ENCODE peak calls at places on chromosomes 11 and 22, in seven cellular contexts. One of them, this sample, is unnamed.
A peak's percentile ranks its signal among the peaks of the same experiment; 100 is the strongest.

GRCh38 chr11:57479925-57480324 is 19.6 kb downstream of the RTN4RL2 start:
- DNase-seq in heart right ventricle: no peak
- DNase-seq in keratinocyte: no peak
- DNase-seq in bronchial epithelial cell: no peak
- DNase-seq in tibial nerve: no peak
- DNase-seq in GM12878: no peak
- DNase-seq in cardiac fibroblast: no peak
- DNase-seq in this sample: no peak

GRCh38 chr11:61413496-61413895 is 16.3 kb downstream of the CPSF7 start:
- DNase-seq in heart right ventricle: no peak
- DNase-seq in cardiac fibroblast: peak; percentile 63
- DNase-seq in bronchial epithelial cell: peak; percentile 23
- DNase-seq in keratinocyte: no peak
- DNase-seq in GM12878: no peak
- DNase-seq in tibial nerve: no peak
- DNase-seq in this sample: no peak

GRCh38 chr11:128428876-128429416 is 158.4 kb downstream of the ETS1 start:
- DNase-seq in heart right ventricle: no peak
- DNase-seq in cardiac fibroblast: no peak
- DNase-seq in GM12878: no peak
- DNase-seq in bronchial epithelial cell: no peak
- DNase-seq in tibial nerve: no peak
- DNase-seq in keratinocyte: no peak
- DNase-seq in this sample: no peak

GRCh38 chr22:39182478-39183030 is 30.1 kb upstream of the CBX7 start:
- DNase-seq in tibial nerve: no peak
- DNase-seq in keratinocyte: no peak
- DNase-seq in heart right ventricle: no peak
- DNase-seq in cardiac fibroblast: peak; percentile 62
- DNase-seq in bronchial epithelial cell: no peak
- DNase-seq in GM12878: no peak
- DNase-seq in this sample: no peak

GRCh38 chr11:123671534-123671933 is 17.1 kb upstream of the SCN3B start:
- DNase-seq in keratinocyte: no peak
- DNase-seq in heart right ventricle: no peak
- DNase-seq in bronchial epithelial cell: no peak
- DNase-seq in tibial nerve: no peak
- DNase-seq in GM12878: no peak
- DNase-seq in cardiac fibroblast: no peak
- DNase-seq in this sample: no peak

GRCh38 chr11:32396331-32396730 is 39.0 kb downstream of the WT1 start:
- DNase-seq in GM12878: peak; percentile 27
- DNase-seq in bronchial epithelial cell: no peak
- DNase-seq in heart right ventricle: no peak
- DNase-seq in cardiac fibroblast: no peak
- DNase-seq in keratinocyte: no peak
- DNase-seq in tibial nerve: no peak
- DNase-seq in this sample: no peak

GRCh38 chr11:123253909-123254308 is 58.9 kb upstream of the CLMP start:
- DNase-seq in heart right ventricle: no peak
- DNase-seq in bronchial epithelial cell: no peak
- DNase-seq in tibial nerve: no peak
- DNase-seq in GM12878: no peak
- DNase-seq in cardiac fibroblast: no peak
- DNase-seq in keratinocyte: no peak
- DNase-seq in this sample: no peak

GRCh38 chr11:72483412-72484186 is 49.3 kb upstream of the CLPB start:
- DNase-seq in GM12878: no peak
- DNase-seq in bronchial epithelial cell: peak; percentile 96
- DNase-seq in cardiac fibroblast: peak; percentile 87
- DNase-seq in tibial nerve: no peak
- DNase-seq in heart right ventricle: peak; percentile 34
- DNase-seq in keratinocyte: no peak
- DNase-seq in this sample: no peak

GRCh38 chr11:73331138-73331916 is 23.3 kb downstream of the ARHGEF17 start:
- DNase-seq in bronchial epithelial cell: no peak
- DNase-seq in keratinocyte: no peak
- DNase-seq in GM12878: no peak
- DNase-seq in cardiac fibroblast: no peak
- DNase-seq in heart right ventricle: no peak
- DNase-seq in tibial nerve: no peak
- DNase-seq in this sample: no peak

GRCh38 chr11:3964935-3965511 is 109.6 kb downstream of the STIM1 start:
- DNase-seq in heart right ventricle: no peak
- DNase-seq in keratinocyte: no peak
- DNase-seq in tibial nerve: no peak
- DNase-seq in bronchial epithelial cell: no peak
- DNase-seq in GM12878: no peak
- DNase-seq in cardiac fibroblast: no peak
- DNase-seq in this sample: no peak

GRCh38 chr11:11157201-11157600 is 195.8 kb downstream of the CSNK2A3 start:
- DNase-seq in bronchial epithelial cell: peak; percentile 23
- DNase-seq in cardiac fibroblast: peak; percentile 25
- DNase-seq in GM12878: no peak
- DNase-seq in keratinocyte: no peak
- DNase-seq in heart right ventricle: peak; percentile 22
- DNase-seq in tibial nerve: no peak
- DNase-seq in this sample: no peak

GRCh38 chr11:118898400-118899295 is 15.0 kb downstream of the CXCR5 start:
- DNase-seq in GM12878: no peak
- DNase-seq in heart right ventricle: no peak
- DNase-seq in tibial nerve: no peak
- DNase-seq in cardiac fibroblast: no peak
- DNase-seq in keratinocyte: no peak
- DNase-seq in bronchial epithelial cell: no peak
- DNase-seq in this sample: no peak

GRCh38 chr11:15770798-15771414 is 585.4 kb downstream of the SOX6 start:
- DNase-seq in bronchial epithelial cell: peak; percentile 28
- DNase-seq in keratinocyte: no peak
- DNase-seq in heart right ventricle: peak; percentile 52
- DNase-seq in tibial nerve: no peak
- DNase-seq in cardiac fibroblast: peak; percentile 58
- DNase-seq in GM12878: no peak
- DNase-seq in this sample: no peak

DNA sequence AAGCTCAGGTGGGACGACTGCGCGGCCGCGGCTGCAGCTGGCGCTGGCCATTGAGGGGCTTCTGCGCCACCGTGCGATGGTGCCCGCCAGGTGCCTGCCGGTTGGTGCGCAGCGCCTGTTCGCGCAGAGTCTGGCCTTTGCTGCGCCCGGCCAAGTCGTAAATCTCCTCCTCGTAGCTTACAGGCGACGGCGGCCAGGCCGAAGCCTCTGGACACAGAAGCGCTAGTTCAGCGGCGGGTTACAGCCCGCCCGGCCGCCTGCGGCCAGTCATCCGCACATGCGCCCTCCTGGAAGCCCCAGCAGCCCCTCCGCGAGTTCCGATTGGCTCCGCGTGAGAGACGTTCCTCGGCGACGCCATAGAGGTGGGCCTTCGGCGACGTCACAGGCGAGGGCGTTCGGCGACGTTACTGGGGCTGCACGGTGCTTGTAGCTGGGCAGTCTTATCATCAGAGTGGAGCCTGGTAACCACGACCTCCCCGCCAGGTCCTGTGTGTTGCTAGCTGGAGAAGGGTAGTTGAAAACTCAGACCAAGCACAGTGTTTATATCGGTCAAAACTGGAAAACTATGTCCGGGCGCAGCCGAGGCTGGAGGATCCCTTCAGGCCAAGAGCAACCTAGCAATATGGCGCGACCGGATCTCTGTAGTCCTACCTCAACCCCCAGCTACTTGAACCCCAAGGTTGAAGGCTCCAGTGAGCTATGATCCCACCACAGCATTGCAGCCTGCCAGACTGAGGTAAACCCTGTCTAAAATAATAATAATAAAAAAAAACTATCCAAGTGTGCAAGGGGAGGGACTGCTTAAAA is 265.7 kb downstream of the OR4C45 start:
- DNase-seq in heart right ventricle: no peak
- DNase-seq in cardiac fibroblast: no peak
- DNase-seq in bronchial epithelial cell: no peak
- DNase-seq in tibial nerve: no peak
- DNase-seq in GM12878: no peak
- DNase-seq in keratinocyte: no peak
- DNase-seq in this sample: no peak
- H3K4me3 ChIP-seq in heart right ventricle: no peak overlapping the region
- H3K4me3 ChIP-seq in cardiac fibroblast: peak overlapping the region; percentile 22
- H3K4me3 ChIP-seq in bronchial epithelial cell: no peak overlapping the region
- H3K4me3 ChIP-seq in tibial nerve: no peak overlapping the region
- H3K4me3 ChIP-seq in GM12878: no peak overlapping the region
- H3K4me3 ChIP-seq in keratinocyte: no peak overlapping the region
- H3K4me3 ChIP-seq in this sample: no peak overlapping the region

GRCh38 chr11:19777342-19778102 is 64.9 kb downstream of the NAV2 start:
- DNase-seq in GM12878: peak; percentile 65
- DNase-seq in keratinocyte: no peak
- DNase-seq in bronchial epithelial cell: peak; percentile 56
- DNase-seq in tibial nerve: no peak
- DNase-seq in heart right ventricle: no peak
- DNase-seq in cardiac fibroblast: peak; percentile 85
- DNase-seq in this sample: no peak

GRCh38 chr11:19774329-19774728 is 61.7 kb downstream of the NAV2 start:
- DNase-seq in cardiac fibroblast: no peak
- DNase-seq in tibial nerve: no peak
- DNase-seq in keratinocyte: no peak
- DNase-seq in GM12878: no peak
- DNase-seq in bronchial epithelial cell: no peak
- DNase-seq in heart right ventricle: no peak
- DNase-seq in this sample: no peak

GRCh38 chr11:19774817-19775600 is 62.4 kb downstream of the NAV2 start:
- DNase-seq in cardiac fibroblast: peak; percentile 14
- DNase-seq in bronchial epithelial cell: no peak
- DNase-seq in keratinocyte: no peak
- DNase-seq in heart right ventricle: no peak
- DNase-seq in tibial nerve: no peak
- DNase-seq in GM12878: no peak
- DNase-seq in this sample: no peak

GRCh38 chr11:19775622-19776021 is 63.0 kb downstream of the NAV2 start:
- DNase-seq in cardiac fibroblast: no peak
- DNase-seq in tibial nerve: no peak
- DNase-seq in keratinocyte: no peak
- DNase-seq in bronchial epithelial cell: no peak
- DNase-seq in GM12878: no peak
- DNase-seq in heart right ventricle: no peak
- DNase-seq in this sample: no peak

DNA sequence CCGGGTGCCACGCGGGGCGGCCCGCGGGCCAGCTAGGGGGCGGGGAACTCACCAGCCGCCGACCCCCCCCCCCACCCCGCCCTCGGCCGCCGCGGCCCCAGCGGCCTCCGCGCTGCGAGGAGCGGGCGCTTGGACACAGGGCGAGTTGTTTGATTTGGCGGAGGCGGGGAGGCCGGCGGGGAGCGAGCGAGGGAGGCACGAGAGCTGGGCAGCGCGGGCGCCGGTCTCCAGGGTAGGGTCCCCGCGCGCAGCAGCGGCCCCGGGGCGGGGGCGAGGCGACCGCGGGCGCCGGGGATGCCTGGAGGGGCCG is 64.3 kb downstream of the NAV2 start:
- DNase-seq in bronchial epithelial cell: no peak
- DNase-seq in keratinocyte: no peak
- DNase-seq in tibial nerve: no peak
- DNase-seq in heart right ventricle: no peak
- DNase-seq in cardiac fibroblast: no peak
- DNase-seq in GM12878: no peak
- DNase-seq in this sample: no peak
- H3K4me3 ChIP-seq in bronchial epithelial cell: no peak overlapping the region
- H3K4me3 ChIP-seq in keratinocyte: no peak overlapping the region
- H3K4me3 ChIP-seq in tibial nerve: peak overlapping the region; percentile 31
- H3K4me3 ChIP-seq in heart right ventricle: peak overlapping the region; percentile 20
- H3K4me3 ChIP-seq in cardiac fibroblast: peak overlapping the region; percentile 49
- H3K4me3 ChIP-seq in GM12878: peak overlapping the region; percentile 40
- H3K4me3 ChIP-seq in this sample: peak overlapping the region; percentile 47

GRCh38 chr11:100302824-100303223 is 384.3 kb upstream of the ARHGAP42 start:
- DNase-seq in bronchial epithelial cell: no peak
- DNase-seq in keratinocyte: no peak
- DNase-seq in tibial nerve: no peak
- DNase-seq in GM12878: no peak
- DNase-seq in heart right ventricle: no peak
- DNase-seq in cardiac fibroblast: no peak
- DNase-seq in this sample: no peak
- H3K4me3 ChIP-seq in bronchial epithelial cell: no peak overlapping the region
- H3K4me3 ChIP-seq in keratinocyte: no peak overlapping the region
- H3K4me3 ChIP-seq in tibial nerve: no peak overlapping the region
- H3K4me3 ChIP-seq in GM12878: no peak overlapping the region
- H3K4me3 ChIP-seq in heart right ventricle: no peak overlapping the region
- H3K4me3 ChIP-seq in cardiac fibroblast: no peak overlapping the region
- H3K4me3 ChIP-seq in this sample: no peak overlapping the region

GRCh38 chr11:18065572-18065971 is 19.5 kb upstream of the TPH1 start:
- DNase-seq in bronchial epithelial cell: peak; percentile 63
- DNase-seq in GM12878: no peak
- DNase-seq in keratinocyte: no peak
- DNase-seq in cardiac fibroblast: no peak
- DNase-seq in tibial nerve: no peak
- DNase-seq in heart right ventricle: no peak
- DNase-seq in this sample: no peak
- H3K4me3 ChIP-seq in bronchial epithelial cell: no peak overlapping the region
- H3K4me3 ChIP-seq in GM12878: no peak overlapping the region
- H3K4me3 ChIP-seq in keratinocyte: no peak overlapping the region
- H3K4me3 ChIP-seq in cardiac fibroblast: no peak overlapping the region
- H3K4me3 ChIP-seq in tibial nerve: no peak overlapping the region
- H3K4me3 ChIP-seq in heart right ventricle: no peak overlapping the region
- H3K4me3 ChIP-seq in this sample: no peak overlapping the region

DNA sequence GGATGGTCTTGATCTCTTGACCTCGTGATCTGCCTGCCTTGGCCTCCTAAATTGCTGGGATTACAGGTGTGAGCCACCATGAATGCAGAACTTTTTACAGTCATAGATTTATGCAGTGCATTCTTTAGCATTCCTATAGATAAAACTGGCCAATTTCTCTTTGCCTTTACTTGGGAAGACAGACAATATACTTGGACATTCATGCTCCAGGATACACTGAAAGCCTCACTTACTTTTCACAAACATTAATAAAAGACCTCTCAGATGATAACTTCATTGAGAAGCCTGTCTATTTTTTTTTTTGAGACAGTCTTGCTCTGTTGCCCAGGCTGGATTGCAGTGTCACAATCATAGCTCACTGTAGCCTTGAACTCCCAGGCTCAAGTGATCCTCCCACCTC is 12.3 kb upstream of the CLTCL1 start:
- DNase-seq in heart right ventricle: no peak
- DNase-seq in tibial nerve: no peak
- DNase-seq in bronchial epithelial cell: no peak
- DNase-seq in GM12878: no peak
- DNase-seq in cardiac fibroblast: no peak
- DNase-seq in keratinocyte: no peak
- DNase-seq in this sample: no peak
- H3K4me3 ChIP-seq in heart right ventricle: no peak overlapping the region
- H3K4me3 ChIP-seq in tibial nerve: no peak overlapping the region
- H3K4me3 ChIP-seq in bronchial epithelial cell: no peak overlapping the region
- H3K4me3 ChIP-seq in GM12878: no peak overlapping the region
- H3K4me3 ChIP-seq in cardiac fibroblast: no peak overlapping the region
- H3K4me3 ChIP-seq in keratinocyte: no peak overlapping the region
- H3K4me3 ChIP-seq in this sample: no peak overlapping the region

DNA sequence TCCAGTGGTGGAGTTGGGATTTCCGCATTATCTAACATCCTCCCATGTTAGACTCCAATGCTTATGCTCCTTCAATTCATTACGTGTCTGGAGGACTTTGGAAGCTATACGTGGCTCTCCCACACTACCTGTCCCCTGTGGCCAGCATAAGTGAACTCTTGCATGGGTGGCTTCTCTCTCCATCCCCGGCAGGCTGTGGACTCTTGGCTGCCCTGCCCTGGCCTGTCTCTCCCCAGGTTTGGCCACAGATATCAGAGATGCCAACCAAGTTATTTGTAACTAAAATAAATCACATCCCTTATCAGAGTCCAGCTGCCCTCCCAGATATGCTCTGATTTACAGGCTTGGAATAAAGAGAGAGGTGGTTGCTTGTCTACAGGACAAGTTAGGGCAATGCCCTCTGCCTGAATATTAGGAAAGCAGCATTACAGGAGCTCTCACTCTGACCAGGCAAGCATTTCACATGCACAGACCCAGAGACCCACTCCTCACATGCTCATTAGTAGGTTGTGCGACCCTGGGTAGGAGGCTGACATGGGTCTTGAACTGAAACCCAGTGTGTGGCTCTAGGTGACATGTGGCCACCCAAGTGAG is 4.6 kb downstream of the CD44 start:
- DNase-seq in bronchial epithelial cell: peak; percentile 69
- DNase-seq in heart right ventricle: no peak
- DNase-seq in GM12878: no peak
- DNase-seq in cardiac fibroblast: no peak
- DNase-seq in keratinocyte: no peak
- DNase-seq in tibial nerve: no peak
- DNase-seq in this sample: no peak
- H3K4me3 ChIP-seq in bronchial epithelial cell: peak overlapping the region; percentile 6
- H3K4me3 ChIP-seq in heart right ventricle: no peak overlapping the region
- H3K4me3 ChIP-seq in GM12878: peak overlapping the region; percentile 56
- H3K4me3 ChIP-seq in cardiac fibroblast: no peak overlapping the region
- H3K4me3 ChIP-seq in keratinocyte: peak overlapping the region; percentile 98
- H3K4me3 ChIP-seq in tibial nerve: no peak overlapping the region
- H3K4me3 ChIP-seq in this sample: no peak overlapping the region